ENCODE peak calls at places on chromosomes 16 and 17, in seven cellular contexts. X, M, I, D, L, Y and A are unnamed samples.
A peak's percentile ranks its signal among the peaks of the same experiment; 100 is the strongest.

GRCh38 chr16:15523092-15523541 is 88.7 kb downstream of the BMERB1 start:
- DNase-seq in X (no peak), M (peak; percentile 46), I (no peak), D (no peak), L (no peak), Y (no peak), A (no peak)

GRCh38 chr16:88276591-88276990 is 106.2 kb upstream of the ZNF469 start:
- DNase-seq in X (no peak), M (no peak), I (no peak), D (no peak), L (no peak), Y (no peak), A (no peak)

GRCh38 chr17:16447676-16448075 is 32.3 kb downstream of the TRPV2 start:
- DNase-seq in X (no peak), M (no peak), I (no peak), D (no peak), L (no peak), Y (no peak), A (no peak)

GRCh38 chr16:86344586-86344871 is 165.8 kb upstream of the FOXF1 start:
- DNase-seq in X (no peak), M (no peak), I (no peak), D (no peak), L (no peak), Y (no peak), A (no peak)

GRCh38 chr17:4449736-4450135 is 16.0 kb downstream of the SPNS3 start:
- DNase-seq in X (no peak), M (no peak), I (no peak), D (no peak), L (no peak), Y (no peak), A (no peak)

GRCh38 chr17:64152428-64153125 is 22.6 kb upstream of the ERN1 start:
- DNase-seq in X (no peak), M (no peak), I (no peak), D (no peak), L (peak; percentile 10), Y (no peak), A (no peak)

GRCh38 chr16:4891886-4892216 is 44.6 kb downstream of the UBN1 start:
- DNase-seq in X (no peak), M (no peak), I (no peak), D (no peak), L (no peak), Y (no peak), A (no peak)

GRCh38 chr17:29368161-29368560 is 22.0 kb upstream of the TAOK1 start:
- DNase-seq in X (no peak), M (no peak), I (no peak), D (no peak), L (no peak), Y (no peak), A (no peak)

GRCh38 chr17:58587713-58588117 is 73.3 kb upstream of the MTMR4 start:
- DNase-seq in X (peak; percentile 57), M (peak; percentile 52), I (peak; percentile 8), D (peak; percentile 36), L (peak; percentile 33), Y (no peak), A (peak; percentile 39)

GRCh38 chr17:38604479-38605229 is 1.1 kb downstream of the SRCIN1 start:
- DNase-seq in X (no peak), M (peak; percentile 57), I (no peak), D (no peak), L (no peak), Y (no peak), A (no peak)

GRCh38 chr16:71428883-71429282 is 13.0 kb downstream of the TLE7 start:
- DNase-seq in X (no peak), M (no peak), I (no peak), D (no peak), L (no peak), Y (no peak), A (no peak)